ENCODE peak calls at places on chromosomes 12 and 14, in five cellular contexts. M, B, U, H and D are unnamed samples.

GRCh38 chr12:39972119-39972518 is 133.8 kb downstream of the SLC2A13 start:
- DNase-seq in U (no peak), H (no peak), B (peak), M (no peak), D (no peak)

GRCh38 chr12:48901278-48901677 is 24.0 kb downstream of the FKBP11 start:
- DNase-seq in U (no peak), H (no peak), B (no peak), M (no peak), D (no peak)

GRCh38 chr14:69484444-69485113 is at the start of gene PLEKHD1:
- DNase-seq in M (no peak), H (no peak), B (peak), U (no peak), D (peak)

GRCh38 chr12:110885152-110885840 is 35.1 kb downstream of the MYL2 start:
- DNase-seq in M (no peak), H (no peak), U (no peak), B (no peak), D (no peak)

GRCh38 chr12:132363661-132364347 is 34.4 kb upstream of the GALNT9 start:
- DNase-seq in M (no peak), B (no peak), U (no peak), H (no peak), D (no peak)

GRCh38 chr12:105861232-105861631 is 277.5 kb downstream of the NUAK1 start:
- DNase-seq in B (no peak), M (no peak), U (no peak), H (no peak), D (no peak)

GRCh38 chr12:89160716-89161123 is 191.6 kb downstream of the DUSP6 start:
- DNase-seq in M (peak), H (peak), U (peak), B (no peak), D (no peak)

GRCh38 chr14:73358187-73358586 is 100.2 kb downstream of the NUMB start:
- DNase-seq in M (no peak), H (no peak), B (peak), U (no peak), D (no peak)

GRCh38 chr12:105204916-105205315 is 31.1 kb downstream of the APPL2 start:
- DNase-seq in B (no peak), M (no peak), H (no peak), U (no peak), D (no peak)

GRCh38 chr14:22558221-22558913 is 30.7 kb downstream of the DAD1 start:
- DNase-seq in M (no peak), H (peak), U (no peak), B (peak), D (no peak)

GRCh38 chr14:22561366-22561660 is 27.7 kb downstream of the DAD1 start:
- DNase-seq in B (no peak), H (no peak), U (no peak), M (no peak), D (no peak)

GRCh38 chr14:22559041-22559440 is 30.0 kb downstream of the DAD1 start:
- DNase-seq in H (no peak), U (no peak), B (no peak), M (no peak), D (no peak)

GRCh38 chr14:22561661-22562579 is 27.1 kb downstream of the DAD1 start:
- DNase-seq in U (peak), B (no peak), M (peak), H (no peak), D (no peak)

DNA sequence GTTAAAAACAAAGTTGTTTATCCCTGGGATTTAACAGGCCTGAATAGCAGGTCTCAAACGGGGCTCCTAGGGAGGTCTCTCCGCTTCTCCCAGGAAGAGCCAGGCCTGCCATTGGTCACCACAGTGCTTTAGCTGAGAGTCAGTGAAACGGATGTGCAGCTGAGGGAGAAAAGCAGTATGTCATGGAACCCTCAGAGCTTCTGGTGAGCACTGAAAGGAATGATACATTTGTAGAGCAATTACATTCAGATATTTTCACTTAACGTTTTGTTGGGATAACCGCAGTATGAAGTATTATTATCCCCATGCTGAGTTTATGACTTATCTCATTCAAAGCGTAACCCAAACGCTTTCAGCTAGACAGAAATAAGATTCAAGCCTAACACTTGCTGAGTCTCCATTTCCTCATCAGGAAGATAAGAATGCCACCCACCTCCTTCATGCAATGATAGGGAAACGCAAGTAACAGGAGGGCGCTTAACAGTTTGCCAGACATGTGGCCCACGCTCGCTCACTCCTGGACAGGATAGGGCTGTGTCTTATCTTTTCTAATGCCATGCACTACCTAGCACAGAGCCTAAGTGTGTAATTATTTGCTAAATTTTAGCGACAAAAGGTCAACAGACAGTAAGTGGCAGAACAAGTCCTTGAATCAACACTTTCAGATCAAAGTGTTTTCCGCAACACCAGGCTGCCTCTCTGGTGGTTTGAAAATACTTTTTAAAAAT is 28.2 kb downstream of the DAD1 start:
- DNase-seq in U (no peak), H (no peak), M (no peak), B (no peak), D (no peak)
- TF ChIP-seq POLR2AphosphoS5 in U (no peak), H (no peak), M (no peak), B (no peak), D (no peak)

GRCh38 chr14:103404032-103404918 is 19.1 kb downstream of the MARK3 start:
- DNase-seq in H (no peak), M (peak), U (no peak), B (no peak), D (no peak)

GRCh38 chr14:103402700-103403099 is 17.5 kb downstream of the MARK3 start:
- DNase-seq in M (no peak), H (no peak), U (no peak), B (peak), D (no peak)

GRCh38 chr14:103408491-103409155 is 23.4 kb downstream of the MARK3 start:
- DNase-seq in B (no peak), U (no peak), M (no peak), H (no peak), D (no peak)

GRCh38 chr14:103401223-103402214 is 16.3 kb downstream of the MARK3 start:
- DNase-seq in M (no peak), U (no peak), B (peak), H (no peak), D (no peak)

GRCh38 chr14:103404920-103405319 is 19.7 kb downstream of the MARK3 start:
- DNase-seq in M (no peak), H (no peak), U (no peak), B (no peak), D (no peak)
- TF ChIP-seq POLR2AphosphoS5 in M (no peak), H (no peak), U (no peak), B (no peak), D (no peak)

DNA sequence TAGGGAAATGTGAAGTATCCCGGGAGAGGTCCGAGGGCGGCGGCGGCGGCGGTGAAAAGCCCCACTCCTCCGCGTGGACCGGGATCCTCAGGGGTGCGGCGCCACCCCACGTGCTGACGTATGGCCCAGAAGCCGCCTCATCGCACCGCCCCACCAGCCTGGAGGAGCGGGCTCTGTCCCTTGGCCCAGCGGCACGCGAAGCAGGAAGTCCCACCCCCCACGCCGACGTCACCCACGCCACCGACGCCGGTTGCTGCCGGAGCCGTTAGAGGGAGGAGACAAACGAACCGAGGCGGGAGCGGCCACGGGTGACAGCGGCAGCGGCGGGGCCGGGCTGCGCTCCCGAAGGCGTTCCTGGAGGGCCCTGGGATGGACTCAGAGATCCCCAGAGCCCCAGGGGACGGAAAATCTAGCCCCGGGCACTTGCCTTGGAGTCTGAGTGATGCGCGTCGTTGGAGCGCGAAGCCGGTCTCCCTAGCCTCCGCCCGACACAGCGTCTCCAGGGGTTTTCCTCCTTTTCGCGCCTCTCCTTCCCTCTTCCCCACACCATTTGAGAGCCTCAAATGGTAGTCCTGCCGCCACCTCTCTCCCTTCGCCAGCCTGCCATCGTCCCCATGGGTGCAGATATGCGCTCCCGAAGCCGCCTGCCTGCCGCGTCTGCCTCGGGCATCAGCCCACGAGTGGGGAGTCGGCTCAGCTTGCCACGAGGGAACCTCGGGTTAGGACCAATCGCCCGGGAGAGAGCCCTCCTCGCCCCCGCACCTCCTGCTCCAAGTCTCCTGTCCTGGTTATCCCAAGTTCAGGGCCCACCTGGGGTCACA is at the start of gene CEP83:
- DNase-seq in B (peak), H (peak), U (peak), M (peak), D (peak)
- TF ChIP-seq POLR2AphosphoS5 in B (peak), H (peak), U (peak), M (peak), D (peak)

GRCh38 chr14:94001501-94002396 is 4.6 kb downstream of the CCDC197 start:
- DNase-seq in M (peak), H (peak), U (peak), B (peak), D (peak)
- TF ChIP-seq POLR2AphosphoS5 in M (no peak), H (peak), U (no peak), B (no peak), D (no peak)

DNA sequence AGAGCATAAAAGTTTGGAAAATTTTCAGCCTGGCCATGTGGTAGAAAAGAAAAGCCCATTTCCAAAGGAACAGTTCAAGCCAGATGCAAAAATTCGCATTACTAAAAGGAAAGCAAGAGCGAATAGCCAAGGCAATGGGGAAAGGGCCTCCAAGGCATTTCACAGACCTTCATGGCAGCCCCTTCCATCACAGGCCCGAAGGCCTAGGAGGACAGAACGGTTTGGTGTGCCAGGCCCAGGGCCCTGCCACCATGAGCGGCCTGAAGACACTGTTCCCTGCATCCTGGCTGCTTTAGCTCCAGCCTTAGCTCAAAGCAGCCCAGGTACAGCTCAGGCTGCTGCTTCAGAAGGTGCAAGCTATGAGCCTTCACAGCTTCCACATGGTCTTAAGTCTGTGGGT is 243.5 kb downstream of the PCNX1 start:
- DNase-seq in B (no peak), M (no peak), H (no peak), U (no peak), D (no peak)
- TF ChIP-seq POLR2AphosphoS5 in B (no peak), M (no peak), H (no peak), U (no peak), D (no peak)

GRCh38 chr14:22650960-22651521 is 6.9 kb upstream of the OR6J1 start:
- DNase-seq in H (no peak), U (no peak), B (no peak), M (peak), D (peak)
- TF ChIP-seq POLR2AphosphoS5 in H (no peak), U (no peak), B (peak), M (peak), D (peak)

GRCh38 chr12:6662906-6663742 is at the start of gene ING4:
- DNase-seq in U (peak), H (peak), B (peak), M (peak), D (peak)
- TF ChIP-seq POLR2AphosphoS5 in U (peak), H (peak), B (no peak), M (peak), D (peak)